ENCODE peak calls at places on chromosomes 13 and 19, in seven cellular contexts. R is H9, P is trophoblast cell, N is mesendoderm, F is mesenchymal stem cell, X is neuronal stem cell, Z is IMR-90. A is an unnamed sample.

GRCh38 chr13:24032674-24033073 is 127.8 kb upstream of the SPATA13 start:
- DNase-seq in F (no peak), P (no peak), R (no peak), N (no peak), X (no peak), Z (peak; percentile 34), A (no peak)

GRCh38 chr13:87527036-87527435 is 144.1 kb upstream of the SLITRK5 start:
- DNase-seq in X (no peak), F (no peak), N (no peak), R (no peak), P (no peak), Z (no peak), A (no peak)

GRCh38 chr13:97003071-97003470 is 8.8 kb upstream of the OXGR1 start:
- DNase-seq in Z (no peak), F (peak; percentile 23), X (no peak), N (no peak), P (peak; percentile 39), R (no peak), A (no peak)

GRCh38 chr13:49499889-49500660 is 4.3 kb downstream of the PHF11 start:
- DNase-seq in X (no peak), P (peak; percentile 39), N (no peak), F (peak; percentile 93), R (no peak), Z (peak; percentile 90), A (no peak)

GRCh38 chr19:47682939-47683338 is 30.3 kb upstream of the EHD2 start:
- DNase-seq in Z (peak; percentile 24), F (no peak), R (no peak), P (peak; percentile 12), N (peak; percentile 93), X (no peak), A (no peak)

GRCh38 chr13:87244256-87244870 is 426.8 kb upstream of the SLITRK5 start:
- DNase-seq in P (no peak), R (no peak), Z (no peak), F (no peak), X (no peak), N (peak; percentile 2), A (no peak)

GRCh38 chr19:6721113-6721474 is 644 bp upstream of the C3 start:
- DNase-seq in R (no peak), N (no peak), Z (no peak), F (no peak), X (no peak), P (no peak), A (no peak)

GRCh38 chr13:85806553-85807175 is 7.4 kb upstream of the SLITRK6 start:
- DNase-seq in F (peak; percentile 57), P (peak; percentile 72), X (peak; percentile 24), R (no peak), Z (peak; percentile 61), N (peak; percentile 40), A (no peak)

GRCh38 chr13:48930933-48931332 is 44.8 kb upstream of the FNDC3A start:
- DNase-seq in Z (no peak), P (no peak), R (no peak), F (no peak), N (no peak), X (no peak), A (no peak)

GRCh38 chr13:95906999-95907398 is 146.2 kb downstream of the UGGT2 start:
- DNase-seq in N (no peak), F (no peak), Z (no peak), P (no peak), R (no peak), X (no peak), A (no peak)

GRCh38 chr19:36489920-36490415 is 607 bp upstream of the ZNF566 start:
- DNase-seq in R (peak; percentile 96), F (no peak), N (peak; percentile 99), X (peak; percentile 93), Z (peak; percentile 95), P (peak; percentile 93), A (no peak)

GRCh38 chr13:37869506-37869755 is 141 bp downstream of the TRPC4 start:
- DNase-seq in R (peak; percentile 40), F (no peak), N (peak; percentile 62), P (peak; percentile 23), Z (no peak), X (peak; percentile 48), A (no peak)

GRCh38 chr13:37869756-37870488 is at the start of gene TRPC4:
- DNase-seq in N (peak; percentile 91), X (peak; percentile 61), R (peak; percentile 84), F (peak; percentile 80), P (peak; percentile 39), Z (peak; percentile 59), A (no peak)

GRCh38 chr13:37868691-37869505 is 674 bp downstream of the TRPC4 start:
- DNase-seq in Z (peak; percentile 50), N (peak; percentile 74), R (peak; percentile 38), P (peak; percentile 10), F (peak; percentile 65), X (peak; percentile 31), A (peak; percentile 66)

GRCh38 chr13:37870489-37870845 is 895 bp upstream of the TRPC4 start:
- DNase-seq in Z (no peak), R (no peak), X (no peak), P (no peak), N (no peak), F (no peak), A (no peak)

DNA sequence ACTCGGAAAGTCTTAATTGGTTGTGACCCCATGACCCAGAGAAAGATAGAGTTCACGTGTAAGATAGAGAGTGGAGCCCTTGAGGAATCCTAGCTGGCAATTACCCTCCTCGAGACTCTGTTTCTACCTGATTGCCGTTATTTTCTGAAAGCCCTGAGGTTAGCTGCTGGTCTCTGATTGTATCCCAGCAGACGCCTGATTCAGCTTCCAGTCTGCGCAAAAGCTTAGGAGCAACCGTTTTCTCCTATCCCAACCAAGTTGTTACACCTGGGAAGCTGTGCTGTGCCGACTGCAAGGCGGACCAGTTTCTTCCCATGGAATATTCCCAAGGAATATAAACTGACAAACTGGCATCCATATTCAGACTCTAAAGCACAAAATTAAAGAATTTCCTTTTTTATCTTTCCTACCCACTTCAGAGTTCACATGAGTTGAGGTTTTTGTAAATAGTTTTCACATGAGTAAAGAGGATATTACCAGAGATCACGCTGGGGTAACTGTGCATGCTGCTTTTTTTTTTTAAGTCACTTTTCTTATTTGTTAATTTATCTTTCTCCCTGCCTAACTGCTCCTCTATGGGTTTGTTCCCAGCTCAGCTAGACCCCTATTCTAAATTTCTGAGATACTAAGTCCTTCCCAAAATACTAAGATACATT is 1.5 kb upstream of the TRPC4 start:
- DNase-seq in P (peak; percentile 22), N (peak; percentile 48), X (no peak), F (peak; percentile 81), R (peak; percentile 50), Z (peak; percentile 79), A (no peak)
- H2AK5ac ChIP-seq in P (no peak overlapping the region), N (no peak overlapping the region), X (no peak overlapping the region), F (no peak overlapping the region), R (no peak overlapping the region), Z (peak overlapping the region; percentile 72), A (no peak overlapping the region)

GRCh38 chr19:30567535-30568232 is 195.5 kb downstream of the ZNF536 start:
- DNase-seq in X (no peak), F (no peak), Z (no peak), N (no peak), P (no peak), R (no peak), A (no peak)

GRCh38 chr19:30566681-30567420 is 194.7 kb downstream of the ZNF536 start:
- DNase-seq in R (no peak), P (no peak), F (no peak), N (no peak), X (no peak), Z (no peak), A (no peak)

GRCh38 chr19:30563691-30564090 is 191.5 kb downstream of the ZNF536 start:
- DNase-seq in Z (no peak), P (no peak), N (no peak), X (no peak), F (no peak), R (no peak), A (no peak)

GRCh38 chr19:30564551-30565011 is 192.4 kb downstream of the ZNF536 start:
- DNase-seq in R (peak; percentile 42), X (no peak), P (no peak), N (no peak), F (no peak), Z (no peak), A (no peak)

GRCh38 chr19:30565680-30566079 is 193.5 kb downstream of the ZNF536 start:
- DNase-seq in P (no peak), R (no peak), N (no peak), Z (no peak), X (no peak), F (no peak), A (no peak)
- H2AK5ac ChIP-seq in P (no peak overlapping the region), R (no peak overlapping the region), N (no peak overlapping the region), Z (no peak overlapping the region), X (no peak overlapping the region), F (no peak overlapping the region), A (peak overlapping the region; percentile 39)

DNA sequence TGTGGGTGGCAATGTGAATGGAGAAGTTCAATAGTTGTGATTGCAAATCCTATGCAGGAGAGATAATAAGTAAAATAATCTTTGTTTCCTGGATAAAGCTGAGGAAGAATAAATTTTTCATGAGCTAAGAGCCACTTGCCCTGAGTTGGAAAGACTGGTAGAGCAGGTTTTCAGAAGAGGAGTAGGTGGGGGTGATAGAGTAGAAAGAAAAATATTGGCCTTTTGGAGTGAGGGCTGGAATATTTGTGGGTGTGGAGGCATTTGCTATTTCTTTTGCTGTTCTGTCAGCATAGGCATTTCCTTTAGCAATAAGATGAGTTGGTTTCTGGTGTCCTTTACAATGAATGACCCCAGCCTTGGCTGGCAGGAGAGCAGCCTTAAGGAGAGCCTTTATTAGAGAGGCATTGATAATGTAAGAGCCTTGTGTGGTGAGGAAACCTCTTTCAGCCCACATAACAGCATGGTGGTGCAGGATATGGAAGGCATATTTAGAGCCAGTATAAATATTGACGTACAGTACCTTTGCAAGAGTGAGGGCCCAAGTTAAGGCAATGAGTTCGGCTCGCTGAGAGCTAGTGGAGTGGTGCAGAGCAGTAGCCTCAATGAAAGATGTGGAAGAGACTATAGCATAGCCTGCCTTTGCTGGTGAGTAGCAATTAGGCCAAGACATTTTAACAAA is 11.6 kb upstream of the ZNF431 start:
- DNase-seq in R (no peak), F (no peak), N (no peak), X (no peak), Z (no peak), P (peak; percentile 54), A (no peak)
- H2AK5ac ChIP-seq in R (no peak overlapping the region), F (no peak overlapping the region), N (no peak overlapping the region), X (no peak overlapping the region), Z (no peak overlapping the region), P (no peak overlapping the region), A (no peak overlapping the region)

GRCh38 chr19:17910776-17911360 is 21.9 kb upstream of the CCDC124 start:
- DNase-seq in F (no peak), P (peak; percentile 61), R (no peak), X (no peak), Z (no peak), N (no peak), A (no peak)

GRCh38 chr19:17902701-17903100 is 30.1 kb upstream of the CCDC124 start:
- DNase-seq in R (no peak), N (no peak), P (peak; percentile 50), X (no peak), F (peak; percentile 24), Z (peak; percentile 50), A (no peak)

GRCh38 chr19:17909017-17909732 is 23.6 kb upstream of the CCDC124 start:
- DNase-seq in N (peak; percentile 31), X (no peak), Z (no peak), R (peak; percentile 73), F (no peak), P (no peak), A (peak; percentile 47)

DNA sequence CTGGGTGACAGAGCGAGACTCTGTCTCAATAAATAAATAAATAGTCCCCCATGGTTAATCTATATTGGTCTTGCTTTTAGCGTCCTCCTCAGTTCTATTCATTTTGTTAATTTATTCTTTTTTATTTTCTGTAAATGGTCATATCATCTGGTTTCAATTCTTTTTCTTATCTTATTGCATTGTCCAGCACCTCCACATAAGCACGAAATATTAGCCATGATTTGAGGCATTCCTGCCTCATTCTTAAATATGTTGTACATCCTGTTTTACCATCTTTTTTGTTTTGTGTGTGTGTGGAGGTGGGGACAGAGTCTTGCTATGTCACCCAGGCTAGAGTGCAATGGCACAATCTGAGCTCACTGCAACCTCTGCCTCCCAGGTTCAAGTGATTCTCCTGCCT is 24.6 kb upstream of the CCDC124 start:
- DNase-seq in Z (no peak), R (no peak), F (no peak), P (peak; percentile 93), N (no peak), X (no peak), A (no peak)
- H2AK5ac ChIP-seq in Z (no peak overlapping the region), R (no peak overlapping the region), F (no peak overlapping the region), P (no peak overlapping the region), N (no peak overlapping the region), X (no peak overlapping the region), A (no peak overlapping the region)

A was measured in H1.